ENCODE peak calls at places on chromosomes 12 and 14, in six cellular contexts. Y, M, E, J, X and I are unnamed samples.

GRCh38 chr14:61752626-61753025 is 9.6 kb upstream of the SNAPC1 start:
- DNase-seq in E (no peak), X (peak; percentile 72), Y (no peak), M (no peak), J (no peak), I (no peak)

GRCh38 chr12:69189378-69189978 is 49.9 kb upstream of the CPSF6 start:
- DNase-seq in X (no peak), J (no peak), M (no peak), E (no peak), Y (no peak), I (no peak)

GRCh38 chr12:97899956-97900355 is 437.4 kb downstream of the RMST start:
- DNase-seq in X (no peak), J (no peak), Y (no peak), M (no peak), E (no peak), I (no peak)

GRCh38 chr12:112937741-112938719 is at the start of gene OAS3:
- DNase-seq in J (peak; percentile 58), X (peak; percentile 98), Y (peak; percentile 71), M (no peak), E (peak; percentile 86), I (peak; percentile 59)

GRCh38 chr12:569091-569676 is 94.1 kb downstream of the NINJ2 start:
- DNase-seq in Y (no peak), J (no peak), E (no peak), M (no peak), X (no peak), I (no peak)

GRCh38 chr14:79544671-79545070 is 666.6 kb downstream of the DIO2 start:
- DNase-seq in J (no peak), X (peak; percentile 79), E (no peak), Y (no peak), M (no peak), I (no peak)

GRCh38 chr12:99960312-99960711 is 24.4 kb downstream of the ANKS1B start:
- DNase-seq in M (no peak), J (no peak), X (no peak), E (peak; percentile 33), Y (no peak), I (no peak)

GRCh38 chr12:57579677-57580465 is 11.1 kb upstream of the PIP4K2C start:
- DNase-seq in E (no peak), M (no peak), J (no peak), X (no peak), Y (no peak), I (no peak)

GRCh38 chr14:70754989-70755388 is 54.3 kb downstream of the MAP3K9 start:
- DNase-seq in E (no peak), Y (no peak), X (peak; percentile 49), J (no peak), M (no peak), I (no peak)

GRCh38 chr12:95463019-95463418 is 10.9 kb upstream of the METAP2 start:
- DNase-seq in J (no peak), X (no peak), Y (no peak), M (no peak), E (no peak), I (no peak)

GRCh38 chr14:55398679-55399078 is 13.0 kb downstream of the ATG14 start:
- DNase-seq in M (no peak), X (peak; percentile 96), J (no peak), Y (no peak), E (peak; percentile 98), I (no peak)

GRCh38 chr14:40870252-40870651 is 736.4 kb upstream of the LRFN5 start:
- DNase-seq in Y (no peak), J (no peak), X (no peak), E (no peak), M (no peak), I (no peak)

GRCh38 chr12:3964404-3964803 is 91.2 kb upstream of the PARP11 start:
- DNase-seq in X (no peak), M (no peak), E (no peak), Y (no peak), J (no peak), I (peak; percentile 70)

GRCh38 chr12:103495783-103496456 is at the start of gene C12orf42:
- DNase-seq in M (no peak), J (peak; percentile 27), X (peak; percentile 34), Y (no peak), E (peak; percentile 19), I (no peak)